ENCODE peak calls at places on chromosomes 12 and 14, in eight cellular contexts. F is fibroblast of lung, C is astrocyte of the cerebellum, K is heart right ventricle, D is HL-60, B is ascending aorta, A is osteoblast, U is fibroblast of the aortic adventitia. Q is an unnamed sample.

GRCh38 chr14:72925815-72926291 is 411 bp upstream of the DCAF4 start:
- DNase-seq in K (no peak), C (no peak), D (no peak), A (peak; percentile 87), B (no peak), F (no peak), U (no peak), Q (no peak)

GRCh38 chr12:70691018-70691672 is 53.9 kb upstream of the PTPRB start:
- DNase-seq in U (peak; percentile 28), A (peak; percentile 66), K (no peak), B (no peak), D (no peak), C (no peak), F (no peak), Q (peak; percentile 11)

GRCh38 chr12:69204191-69204590 is 35.2 kb upstream of the CPSF6 start:
- DNase-seq in A (no peak), B (no peak), C (no peak), U (no peak), D (no peak), F (no peak), K (no peak), Q (no peak)

GRCh38 chr12:131101006-131101405 is 147.3 kb downstream of the ADGRD1 start:
- DNase-seq in F (no peak), K (no peak), C (no peak), D (no peak), U (no peak), B (peak; percentile 22), A (no peak), Q (no peak)

GRCh38 chr12:27193854-27194544 is 50.1 kb upstream of the STK38L start:
- DNase-seq in D (no peak), F (peak; percentile 90), C (peak; percentile 46), A (peak; percentile 73), B (peak; percentile 93), K (peak; percentile 63), U (peak; percentile 85), Q (peak; percentile 87)

GRCh38 chr12:113422030-113422900 is at the start of gene SDSL:
- DNase-seq in K (peak; percentile 68), D (peak; percentile 95), F (peak; percentile 88), A (peak; percentile 94), U (peak; percentile 80), C (no peak), B (peak; percentile 84), Q (peak; percentile 83)

GRCh38 chr12:15688202-15688736 is 100.9 kb downstream of the EPS8 start:
- DNase-seq in K (peak; percentile 67), D (peak; percentile 4), U (no peak), A (no peak), C (no peak), B (peak; percentile 86), F (no peak), Q (no peak)

GRCh38 chr12:45503887-45504286 is 225.6 kb upstream of the ARID2 start:
- DNase-seq in F (no peak), C (no peak), D (no peak), K (no peak), A (no peak), B (no peak), U (no peak), Q (no peak)

GRCh38 chr14:54809767-54810166 is 92.9 kb downstream of the GCH1 start:
- DNase-seq in F (no peak), A (no peak), K (no peak), B (no peak), C (no peak), U (no peak), D (no peak), Q (no peak)

GRCh38 chr14:95200404-95200803 is 43.1 kb upstream of the DICER1 start:
- DNase-seq in U (no peak), B (no peak), D (no peak), F (no peak), C (no peak), A (no peak), K (peak; percentile 32), Q (no peak)

GRCh38 chr12:24533953-24534352 is 414.9 kb downstream of the BCAT1 start:
- DNase-seq in B (no peak), A (no peak), C (no peak), K (no peak), D (no peak), F (no peak), U (no peak), Q (no peak)

GRCh38 chr12:24534632-24535031 is 414.3 kb downstream of the BCAT1 start:
- DNase-seq in K (peak; percentile 59), C (no peak), B (no peak), D (no peak), A (no peak), F (no peak), U (no peak), Q (peak; percentile 26)

GRCh38 chr12:24535334-24536019 is 413.4 kb downstream of the BCAT1 start:
- DNase-seq in F (no peak), D (no peak), A (no peak), B (no peak), K (no peak), C (no peak), U (no peak), Q (no peak)

GRCh38 chr12:24527102-24527501 is 421.8 kb downstream of the BCAT1 start:
- DNase-seq in C (no peak), A (no peak), K (no peak), D (no peak), F (no peak), U (no peak), B (no peak), Q (no peak)

DNA sequence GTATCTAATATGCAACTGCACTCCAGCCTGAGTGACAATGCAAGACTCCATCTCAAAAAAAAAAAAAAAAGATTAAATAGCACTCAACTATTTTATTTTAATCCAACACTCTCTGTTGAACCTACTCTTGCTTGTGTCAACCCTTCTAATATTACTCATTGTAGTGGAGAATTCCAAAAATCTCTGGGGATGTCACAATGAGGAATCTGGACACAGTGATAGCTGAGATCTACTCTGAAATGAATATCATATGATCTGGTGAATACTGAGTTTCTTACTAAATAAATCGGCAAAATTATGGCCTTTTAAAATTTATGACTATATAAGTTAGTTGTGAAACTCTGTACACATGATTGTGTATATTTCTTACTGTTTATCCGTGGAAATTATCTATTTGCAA is 418.2 kb downstream of the BCAT1 start:
- DNase-seq in B (no peak), K (no peak), U (no peak), F (no peak), C (no peak), D (no peak), A (peak; percentile 44), Q (peak; percentile 31)
- TF ChIP-seq CTCF in B (no peak), K (no peak), U (no peak), F (no peak), C (no peak), D (no peak), A (no peak), Q (no peak)

GRCh38 chr14:91834571-91834970 is 32.8 kb downstream of the TC2N start:
- DNase-seq in U (no peak), B (no peak), K (no peak), D (no peak), A (peak; percentile 45), C (no peak), F (no peak), Q (no peak)

GRCh38 chr14:91839754-91840153 is 27.6 kb downstream of the TC2N start:
- DNase-seq in B (no peak), U (no peak), C (no peak), K (no peak), A (peak; percentile 49), F (no peak), D (no peak), Q (no peak)

GRCh38 chr14:91835197-91835919 is 32.0 kb downstream of the TC2N start:
- DNase-seq in D (no peak), U (no peak), A (no peak), B (no peak), K (no peak), F (no peak), C (no peak), Q (no peak)

GRCh38 chr14:91837076-91837475 is 30.3 kb downstream of the TC2N start:
- DNase-seq in D (no peak), A (no peak), C (no peak), K (no peak), U (no peak), F (no peak), B (no peak), Q (no peak)

GRCh38 chr14:91835920-91836843 is 31.2 kb downstream of the TC2N start:
- DNase-seq in K (peak; percentile 12), F (no peak), U (no peak), A (peak; percentile 54), D (no peak), C (no peak), B (peak; percentile 92), Q (no peak)
- H3K4me3 ChIP-seq in K (peak overlapping the region; percentile 54), F (peak overlapping the region; percentile 57), U (peak overlapping the region; percentile 36), A (no peak overlapping the region), D (peak overlapping the region; percentile 28), C (peak overlapping the region; percentile 31), B (peak overlapping the region; percentile 80), Q (peak overlapping the region; percentile 24)

GRCh38 chr14:101119830-101120571 is 216.5 kb upstream of the RTL1 start:
- DNase-seq in A (peak; percentile 88), C (no peak), D (no peak), F (no peak), K (peak; percentile 42), B (peak; percentile 55), U (peak; percentile 4), Q (peak; percentile 33)
- TF ChIP-seq CTCF in A (no peak), C (no peak), D (no peak), F (no peak), K (no peak), B (no peak), U (no peak), Q (no peak)

GRCh38 chr12:25189656-25190055 is 5.3 kb downstream of the DNAI7 start:
- DNase-seq in U (peak; percentile 42), B (no peak), K (no peak), F (no peak), D (no peak), A (no peak), C (peak; percentile 73), Q (no peak)

GRCh38 chr12:25187781-25188180 is 7.2 kb downstream of the DNAI7 start:
- DNase-seq in C (peak; percentile 93), A (peak; percentile 75), B (no peak), K (no peak), D (no peak), F (peak; percentile 93), U (peak; percentile 88), Q (peak; percentile 91)

GRCh38 chr12:25186038-25186787 is 8.7 kb downstream of the DNAI7 start:
- DNase-seq in U (no peak), A (peak; percentile 38), F (no peak), D (no peak), K (no peak), C (no peak), B (no peak), Q (no peak)

GRCh38 chr12:25184132-25184531 is 10.8 kb downstream of the DNAI7 start:
- DNase-seq in U (no peak), D (no peak), K (no peak), F (no peak), C (no peak), B (no peak), A (no peak), Q (no peak)

DNA sequence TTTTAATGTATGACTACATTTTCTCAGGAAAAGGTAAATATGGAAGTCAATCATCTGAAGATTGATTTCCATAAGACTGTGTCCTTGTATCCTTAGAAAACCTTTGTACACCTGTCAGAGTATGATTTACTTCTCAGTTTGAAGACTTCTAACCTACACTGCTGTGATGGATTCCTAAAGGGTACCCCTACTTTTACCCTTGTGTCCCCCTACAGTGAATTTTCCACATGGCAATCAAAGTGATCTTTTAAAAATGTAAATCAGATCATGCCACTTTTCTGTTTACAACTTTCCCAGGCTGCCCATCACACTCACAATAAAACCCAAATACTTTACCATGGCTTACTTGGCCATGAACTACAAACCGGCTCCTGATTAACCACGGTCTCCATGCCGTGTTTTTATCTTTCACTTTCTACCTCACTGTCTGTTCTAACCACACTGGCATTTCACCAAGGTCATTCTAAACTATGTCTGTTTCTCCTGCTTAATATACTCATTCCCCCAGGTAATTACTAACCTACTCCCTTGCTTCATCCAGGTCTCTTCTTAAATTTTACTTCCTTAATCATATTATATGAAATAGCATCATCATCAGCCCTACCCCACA is 8.1 kb downstream of the DNAI7 start:
- DNase-seq in K (no peak), A (no peak), C (peak; percentile 78), D (no peak), U (no peak), F (no peak), B (no peak), Q (no peak)
- H3K4me3 ChIP-seq in K (no peak overlapping the region), A (no peak overlapping the region), C (no peak overlapping the region), D (no peak overlapping the region), U (no peak overlapping the region), F (no peak overlapping the region), B (no peak overlapping the region), Q (no peak overlapping the region)